ENCODE peak calls at places on chromosome 3, in six cellular contexts. J, N, D, L, G and O are unnamed samples.

GRCh38 chr3:131704084-131704483 is 201.3 kb upstream of the MRPL3 start:
- DNase-seq in J (no peak), N (no peak), D (no peak), L (no peak), G (no peak), O (no peak)

GRCh38 chr3:139718415-139718814 is 40.6 kb upstream of the NMNAT3 start:
- DNase-seq in J (peak), N (peak), D (peak), L (no peak), G (peak), O (no peak)

GRCh38 chr3:50453907-50454306 is 49.5 kb downstream of the CACNA2D2 start:
- DNase-seq in J (no peak), N (peak), D (no peak), L (no peak), G (peak), O (no peak)

GRCh38 chr3:108862865-108863798 is 40.5 kb downstream of the TRAT1 start:
- DNase-seq in J (no peak), N (no peak), D (peak), L (no peak), G (no peak), O (no peak)

GRCh38 chr3:135865085-135865484 is 100.4 kb upstream of the PPP2R3A start:
- DNase-seq in J (no peak), N (no peak), D (no peak), L (no peak), G (no peak), O (no peak)

GRCh38 chr3:185558395-185558794 is 6.0 kb upstream of the LIPH start:
- DNase-seq in J (peak), N (no peak), D (peak), L (no peak), G (peak), O (no peak)

GRCh38 chr3:65669163-65669875 is 369.4 kb downstream of the MAGI1 start:
- DNase-seq in J (peak), N (no peak), D (no peak), L (no peak), G (no peak), O (no peak)

GRCh38 chr3:196193738-196194541 is 17.3 kb downstream of the ZDHHC19 start:
- DNase-seq in J (no peak), N (peak), D (no peak), L (no peak), G (no peak), O (no peak)

GRCh38 chr3:20280257-20280656 is 94.3 kb upstream of the SGO1 start:
- DNase-seq in J (no peak), N (no peak), D (no peak), L (no peak), G (no peak), O (no peak)

DNA sequence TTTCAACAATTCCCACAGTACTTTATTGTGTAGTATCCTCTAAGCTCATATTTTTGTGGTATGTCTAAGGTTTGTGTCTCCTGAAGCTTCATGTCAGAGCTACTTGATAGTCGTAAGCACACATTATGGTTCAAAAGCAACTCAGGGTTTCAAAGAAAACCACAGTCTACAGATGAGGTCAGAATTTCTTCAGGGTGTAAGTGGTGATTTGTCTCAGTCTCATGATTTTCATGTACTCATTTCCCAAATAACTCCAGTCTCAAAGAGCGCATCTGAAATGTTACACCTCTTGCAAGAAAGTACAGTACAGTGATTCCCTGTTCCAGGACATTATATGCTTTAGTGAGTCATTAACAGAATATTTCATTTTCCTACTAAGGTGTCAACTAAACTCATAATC is 47.5 kb upstream of the SSR3 start:
- DNase-seq in J (no peak), N (no peak), D (no peak), L (peak), G (no peak), O (no peak)
- TF ChIP-seq POLR2AphosphoS5 in J (no peak), N (no peak), D (no peak), L (no peak), G (no peak), O (no peak)

DNA sequence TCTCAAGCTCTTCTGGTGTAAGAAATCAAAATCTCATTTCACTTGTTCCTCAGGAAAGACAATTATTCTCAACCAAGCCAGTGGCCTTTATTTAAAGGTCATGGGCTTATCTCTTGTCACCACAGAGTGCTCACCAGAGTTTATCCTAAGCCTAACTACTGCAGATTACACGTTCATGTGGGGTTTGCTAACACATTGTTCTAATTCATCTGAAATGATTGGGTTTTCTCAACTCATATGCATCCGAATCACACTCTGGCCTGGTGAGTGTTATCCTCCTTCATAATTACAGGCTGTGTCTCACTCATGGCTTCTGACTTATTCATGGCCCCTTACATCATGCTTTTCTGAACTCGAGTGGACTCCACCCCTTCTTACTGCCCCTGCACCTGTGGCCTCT is 83.3 kb upstream of the TSC22D2 start:
- DNase-seq in J (no peak), N (no peak), D (no peak), L (no peak), G (no peak), O (no peak)
- TF ChIP-seq REST in J (no peak), N (no peak), D (no peak), L (no peak), G (no peak), O (no peak)

GRCh38 chr3:23697416-23697815 is 108.3 kb upstream of the UBE2E1 start:
- DNase-seq in J (no peak), N (no peak), D (no peak), L (no peak), G (no peak), O (no peak)

GRCh38 chr3:23702198-23702597 is 103.6 kb upstream of the UBE2E1 start:
- DNase-seq in J (no peak), N (no peak), D (no peak), L (no peak), G (no peak), O (no peak)

GRCh38 chr3:23698652-23699313 is 107.0 kb upstream of the UBE2E1 start:
- DNase-seq in J (no peak), N (no peak), D (no peak), L (no peak), G (no peak), O (no peak)

GRCh38 chr3:23704316-23704715 is 101.4 kb upstream of the UBE2E1 start:
- DNase-seq in J (no peak), N (no peak), D (no peak), L (no peak), G (no peak), O (no peak)

DNA sequence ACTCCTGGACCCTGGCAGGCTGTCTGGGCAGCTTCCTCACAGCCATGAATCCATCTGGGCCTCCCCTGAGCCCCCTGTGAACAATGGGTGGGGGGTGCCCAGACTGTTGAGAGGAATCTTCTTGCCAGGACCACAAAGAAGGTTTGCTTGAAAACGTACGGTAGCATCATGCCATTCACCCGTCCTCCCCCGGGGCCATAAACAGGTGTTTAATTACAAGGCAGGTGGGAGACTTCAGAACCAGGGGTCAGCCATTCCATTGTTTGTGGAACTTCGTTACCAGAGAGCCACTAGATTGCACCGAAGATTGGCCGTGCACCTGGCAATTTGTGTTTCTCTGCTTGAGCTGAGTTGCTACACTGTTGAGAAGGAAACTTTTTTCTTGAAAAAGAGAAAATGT is 104.0 kb upstream of the UBE2E1 start:
- DNase-seq in J (no peak), N (no peak), D (no peak), L (no peak), G (no peak), O (no peak)
- TF ChIP-seq SIN3A in J (no peak), N (no peak), D (no peak), L (no peak), G (no peak), O (no peak)

DNA sequence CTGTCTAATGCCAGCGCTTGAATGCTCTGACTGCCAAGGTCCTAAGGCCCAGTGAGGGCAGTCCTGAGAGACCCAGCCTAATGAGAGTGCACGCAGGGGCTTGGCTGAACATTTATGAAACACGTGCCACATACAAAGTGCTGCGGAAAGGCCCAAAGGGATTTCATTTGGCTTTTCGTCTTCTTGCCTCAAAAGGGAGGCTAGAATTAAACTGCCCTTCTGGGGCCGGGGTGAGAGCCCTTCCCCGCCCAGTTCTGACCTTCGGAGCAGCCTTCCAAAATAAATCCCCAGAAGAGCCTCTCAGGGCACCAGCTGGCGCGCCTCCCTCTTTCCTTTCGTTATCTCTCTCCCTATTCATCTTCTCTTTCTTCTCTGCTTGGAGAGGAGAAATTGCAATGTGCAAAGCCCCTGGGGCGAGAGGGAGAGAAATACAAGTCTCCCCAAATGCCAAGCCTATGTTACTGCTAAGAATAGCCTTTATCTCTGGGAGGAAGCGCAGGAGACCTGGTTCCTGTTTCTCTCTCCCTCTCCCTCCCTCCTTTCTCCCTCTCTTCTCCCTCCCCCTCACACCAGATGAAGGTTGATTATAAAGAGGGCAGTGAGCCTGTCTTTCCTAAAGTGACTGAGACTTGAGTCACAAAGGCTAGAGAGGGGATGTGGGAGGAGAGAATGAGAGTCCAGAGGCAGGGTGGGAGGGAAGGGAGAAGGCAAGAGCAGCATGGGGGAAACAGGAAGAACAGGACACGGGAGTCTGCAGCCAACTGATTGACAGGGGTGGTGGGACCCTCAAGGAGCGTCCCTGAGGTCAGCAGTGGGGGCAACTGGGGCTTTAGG is 36.7 kb upstream of the NDUFB4 start:
- DNase-seq in J (peak), N (no peak), D (peak), L (no peak), G (peak), O (no peak)
- TF ChIP-seq POLR2AphosphoS5 in J (no peak), N (peak), D (peak), L (no peak), G (no peak), O (no peak)